ENCODE peak calls at places on chromosome 1, in nine cellular contexts. H, M, J, K, Q, Y, G, T and X are unnamed samples.

GRCh38 chr1:222582099-222582774 is 7.5 kb downstream of the TAF1A start:
- DNase-seq in H (no peak), M (no peak), J (no peak), K (peak; percentile 83), Q (no peak), Y (no peak), G (no peak), T (no peak), X (peak; percentile 13)

GRCh38 chr1:162388615-162389014 is 7.1 kb downstream of the C1orf226 start:
- DNase-seq in H (no peak), M (no peak), J (no peak), K (peak; percentile 42), Q (no peak), Y (no peak), G (no peak), T (no peak), X (no peak)

GRCh38 chr1:160997323-160998038 is 23.5 kb downstream of the F11R start:
- DNase-seq in H (peak; percentile 85), M (peak; percentile 77), J (no peak), K (peak; percentile 69), Q (peak; percentile 34), Y (peak; percentile 57), G (peak; percentile 69), T (peak; percentile 83), X (no peak)

GRCh38 chr1:204462229-204462561 is 32.4 kb downstream of the PIK3C2B start:
- DNase-seq in H (peak; percentile 55), M (no peak), J (no peak), K (no peak), Q (no peak), Y (no peak), G (no peak), T (no peak), X (no peak)

GRCh38 chr1:6111571-6111970 is 65.9 kb downstream of the KCNAB2 start:
- DNase-seq in H (no peak), M (peak; percentile 57), J (no peak), K (no peak), Q (no peak), Y (no peak), G (no peak), T (no peak), X (no peak)

GRCh38 chr1:57307382-57307781 is 116.5 kb downstream of the DAB1 start:
- DNase-seq in H (peak; percentile 62), M (no peak), J (peak; percentile 23), K (no peak), Q (peak; percentile 59), Y (no peak), G (peak; percentile 32), T (no peak), X (no peak)

GRCh38 chr1:175863291-175864050 is 120.1 kb upstream of the TNR start:
- DNase-seq in H (no peak), M (no peak), J (no peak), K (no peak), Q (no peak), Y (no peak), G (no peak), T (no peak), X (no peak)

GRCh38 chr1:6180215-6180577 is at the start of gene CHD5:
- DNase-seq in H (no peak), M (no peak), J (no peak), K (no peak), Q (no peak), Y (no peak), G (no peak), T (no peak), X (no peak)

GRCh38 chr1:24141311-24141997 is 1.5 kb downstream of the IL22RA1 start:
- DNase-seq in H (no peak), M (peak; percentile 15), J (no peak), K (no peak), Q (no peak), Y (no peak), G (no peak), T (no peak), X (no peak)

GRCh38 chr1:24140741-24141181 is 2.2 kb downstream of the IL22RA1 start:
- DNase-seq in H (no peak), M (peak; percentile 58), J (no peak), K (no peak), Q (no peak), Y (no peak), G (no peak), T (no peak), X (no peak)

GRCh38 chr1:24139159-24139489 is 3.8 kb downstream of the IL22RA1 start:
- DNase-seq in H (no peak), M (no peak), J (no peak), K (no peak), Q (no peak), Y (no peak), G (no peak), T (no peak), X (no peak)

GRCh38 chr1:24139846-24140425 is 3.0 kb downstream of the IL22RA1 start:
- DNase-seq in H (no peak), M (peak; percentile 53), J (no peak), K (no peak), Q (no peak), Y (no peak), G (no peak), T (no peak), X (no peak)

GRCh38 chr1:24142546-24143431 is at the start of gene IL22RA1:
- DNase-seq in H (no peak), M (no peak), J (no peak), K (no peak), Q (no peak), Y (peak; percentile 55), G (no peak), T (peak; percentile 62), X (no peak)
- H3K4me3 ChIP-seq in H (no peak within 1 kb of the TSS), M (peak within 1 kb of the TSS; percentile 42), J (no peak within 1 kb of the TSS), K (no peak within 1 kb of the TSS), Q (no peak within 1 kb of the TSS), Y (peak within 1 kb of the TSS; percentile 33), G (peak within 1 kb of the TSS; percentile 2), T (peak within 1 kb of the TSS; percentile 38), X (peak within 1 kb of the TSS; percentile 42)

GRCh38 chr1:90716552-90717355 is at the start of gene BARHL2:
- DNase-seq in H (no peak), M (no peak), J (no peak), K (no peak), Q (no peak), Y (no peak), G (no peak), T (no peak), X (no peak)

GRCh38 chr1:90718411-90719320 is 1.6 kb upstream of the BARHL2 start:
- DNase-seq in H (no peak), M (no peak), J (no peak), K (no peak), Q (no peak), Y (no peak), G (no peak), T (no peak), X (no peak)

GRCh38 chr1:90716243-90716551 is 905 bp downstream of the BARHL2 start:
- DNase-seq in H (no peak), M (no peak), J (no peak), K (no peak), Q (no peak), Y (no peak), G (no peak), T (no peak), X (no peak)

GRCh38 chr1:90717665-90718410 is 736 bp upstream of the BARHL2 start:
- DNase-seq in H (peak; percentile 71), M (no peak), J (no peak), K (peak; percentile 31), Q (no peak), Y (no peak), G (no peak), T (no peak), X (no peak)

DNA sequence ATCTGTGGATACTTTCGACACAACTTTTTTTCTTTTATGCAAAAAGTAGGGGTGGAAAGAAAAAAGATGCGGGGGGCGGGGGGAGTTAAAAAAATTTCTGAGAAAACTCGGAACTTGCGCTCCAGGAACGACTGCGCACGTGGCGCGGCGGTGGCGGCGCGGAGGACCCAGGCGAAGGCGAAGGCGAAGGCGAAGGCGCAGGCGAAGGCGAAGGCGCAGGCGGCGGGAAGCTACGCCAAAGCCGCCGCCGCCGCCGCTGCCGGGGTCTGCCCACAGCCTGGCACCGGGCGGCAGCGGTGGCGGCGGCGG is 208 bp upstream of the BARHL2 start:
- DNase-seq in H (no peak), M (no peak), J (no peak), K (no peak), Q (no peak), Y (no peak), G (no peak), T (no peak), X (no peak)
- H3K27me3 ChIP-seq in H (peaks cover 38% of the 10 kb centered on the region), M (peaks cover 94% of the 10 kb centered on the region), J (peaks cover 81% of the 10 kb centered on the region), K (peaks cover 77% of the 10 kb centered on the region), Q (peaks cover 90% of the 10 kb centered on the region), Y (peaks cover 59% of the 10 kb centered on the region), G (peaks cover 97% of the 10 kb centered on the region), T (peaks cover 100% of the 10 kb centered on the region), X (peaks cover 68% of the 10 kb centered on the region)

GRCh38 chr1:180622658-180623508 is 8.9 kb upstream of the XPR1 start:
- DNase-seq in H (no peak), M (no peak), J (no peak), K (no peak), Q (no peak), Y (no peak), G (no peak), T (no peak), X (no peak)
- H3K4me3 ChIP-seq in H (no peak overlapping the region), M (no peak overlapping the region), J (no peak overlapping the region), K (no peak overlapping the region), Q (no peak overlapping the region), Y (no peak overlapping the region), G (no peak overlapping the region), T (no peak overlapping the region), X (no peak overlapping the region)

GRCh38 chr1:116356673-116357072 is 16.4 kb upstream of the ATP1A1 start:
- DNase-seq in H (no peak), M (no peak), J (no peak), K (no peak), Q (no peak), Y (no peak), G (no peak), T (no peak), X (no peak)

GRCh38 chr1:116357487-116357886 is 15.6 kb upstream of the ATP1A1 start:
- DNase-seq in H (no peak), M (no peak), J (no peak), K (no peak), Q (no peak), Y (no peak), G (no peak), T (no peak), X (no peak)

GRCh38 chr1:116359060-116359830 is 13.8 kb upstream of the ATP1A1 start:
- DNase-seq in H (no peak), M (no peak), J (no peak), K (peak; percentile 39), Q (no peak), Y (no peak), G (no peak), T (no peak), X (no peak)

GRCh38 chr1:116353155-116353554 is 19.9 kb upstream of the ATP1A1 start:
- DNase-seq in H (no peak), M (no peak), J (no peak), K (no peak), Q (no peak), Y (no peak), G (no peak), T (no peak), X (no peak)

DNA sequence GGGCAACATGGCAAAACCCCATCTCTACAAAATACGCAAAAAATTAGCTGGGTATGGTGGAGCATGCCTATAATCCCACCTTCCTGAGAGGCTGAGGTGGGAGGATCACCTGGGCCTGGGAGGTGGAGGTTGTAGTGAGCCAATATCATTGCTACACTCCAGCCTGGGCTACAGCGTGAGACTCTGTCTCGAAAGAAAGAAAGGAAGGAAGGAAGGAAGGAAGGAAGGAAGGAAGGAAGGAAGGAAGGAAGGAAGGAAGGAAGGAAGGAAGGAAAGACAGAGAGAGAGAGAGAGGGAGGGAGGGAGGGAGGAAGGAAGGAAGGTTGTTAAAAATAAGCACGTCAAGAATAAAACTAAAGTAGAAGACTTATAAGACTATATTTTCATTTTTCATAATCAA is 17.0 kb upstream of the ATP1A1 start:
- DNase-seq in H (no peak), M (no peak), J (no peak), K (no peak), Q (no peak), Y (no peak), G (no peak), T (no peak), X (no peak)
- H3K27me3 ChIP-seq in H (no peaks in the 10 kb centered on the region), M (no peaks in the 10 kb centered on the region), J (no peaks in the 10 kb centered on the region), K (no peaks in the 10 kb centered on the region), Q (no peaks in the 10 kb centered on the region), Y (no peaks in the 10 kb centered on the region), G (no peaks in the 10 kb centered on the region), T (no peaks in the 10 kb centered on the region), X (no peaks in the 10 kb centered on the region)